ENCODE peak calls at places on chromosomes 7 and 10, in four cellular contexts. F, W, L and Y are unnamed samples.
A peak's percentile ranks its signal among the peaks of the same experiment; 100 is the strongest.

GRCh38 chr7:77222819-77223218 is 23.2 kb upstream of the FGL2 start:
- DNase-seq in F (no peak), W (no peak), L (no peak), Y (no peak)

GRCh38 chr7:132783824-132784223 is 207.6 kb upstream of the PLXNA4 start:
- DNase-seq in F (no peak), W (no peak), L (no peak), Y (no peak)

GRCh38 chr7:116571037-116571436 is 46.2 kb downstream of the CAV1 start:
- DNase-seq in F (no peak), W (no peak), L (no peak), Y (no peak)

GRCh38 chr7:29488977-29489376 is 74.7 kb upstream of the PRR15 start:
- DNase-seq in F (peak; percentile 81), W (no peak), L (no peak), Y (no peak)

GRCh38 chr10:35335718-35336083 is 608 bp upstream of the CCNY start:
- DNase-seq in F (no peak), W (peak; percentile 29), L (no peak), Y (no peak)

GRCh38 chr7:21777916-21778315 is 167.8 kb downstream of the CDCA7L start:
- DNase-seq in F (no peak), W (no peak), L (no peak), Y (no peak)

GRCh38 chr7:48360574-48360973 is 189.3 kb downstream of the ABCA13 start:
- DNase-seq in F (no peak), W (no peak), L (no peak), Y (no peak)

GRCh38 chr10:31926765-31927596 is 1.6 kb downstream of the ARHGAP12 start:
- DNase-seq in F (no peak), W (no peak), L (no peak), Y (no peak)

GRCh38 chr7:155560982-155561686 is 14.8 kb upstream of the CNPY1 start:
- DNase-seq in F (no peak), W (no peak), L (no peak), Y (no peak)

GRCh38 chr10:110717830-110718595 is 73.9 kb downstream of the RBM20 start:
- DNase-seq in F (no peak), W (no peak), L (peak; percentile 19), Y (no peak)

GRCh38 chr10:625335-625699 is 64.2 kb downstream of the DIP2C start:
- DNase-seq in F (no peak), W (no peak), L (no peak), Y (no peak)

GRCh38 chr10:48291190-48291589 is 15.3 kb upstream of the MAPK8 start:
- DNase-seq in F (peak; percentile 6), W (no peak), L (peak; percentile 49), Y (no peak)

GRCh38 chr7:108486291-108486966 is 30.2 kb upstream of the NRCAM start:
- DNase-seq in F (no peak), W (no peak), L (no peak), Y (no peak)

GRCh38 chr7:51079494-51079893 is 237.1 kb downstream of the COBL start:
- DNase-seq in F (no peak), W (no peak), L (no peak), Y (no peak)

GRCh38 chr7:73512018-73512780 is 9.9 kb downstream of the BAZ1B start:
- DNase-seq in F (no peak), W (no peak), L (no peak), Y (no peak)

GRCh38 chr7:94129443-94130140 is 125.4 kb upstream of the BET1 start:
- DNase-seq in F (peak; percentile 19), W (no peak), L (no peak), Y (no peak)

GRCh38 chr10:70674560-70675495 is 2.5 kb downstream of the ADAMTS14 start:
- DNase-seq in F (no peak), W (no peak), L (no peak), Y (no peak)

GRCh38 chr10:95792874-95793285 is 36.9 kb downstream of the ENTPD1 start:
- DNase-seq in F (no peak), W (no peak), L (no peak), Y (no peak)

GRCh38 chr10:79981673-79982485 is 33.0 kb upstream of the SFTPD start:
- DNase-seq in F (peak; percentile 6), W (peak; percentile 66), L (no peak), Y (no peak)

GRCh38 chr7:151351027-151351426 is 9.4 kb downstream of the NUB1 start:
- DNase-seq in F (no peak), W (peak; percentile 75), L (peak; percentile 57), Y (peak; percentile 49)

GRCh38 chr10:16945566-16945965 is 128.3 kb upstream of the RSU1 start:
- DNase-seq in F (no peak), W (no peak), L (no peak), Y (no peak)

GRCh38 chr10:21173964-21174669 is 277.0 kb upstream of the NEBL start:
- DNase-seq in F (no peak), W (peak; percentile 59), L (peak; percentile 59), Y (peak; percentile 55)

GRCh38 chr10:21175797-21176196 is 278.7 kb upstream of the NEBL start:
- DNase-seq in F (no peak), W (no peak), L (no peak), Y (no peak)

GRCh38 chr10:21173433-21173963 is 276.4 kb upstream of the NEBL start:
- DNase-seq in F (no peak), W (no peak), L (no peak), Y (peak; percentile 14)

GRCh38 chr10:21172774-21173432 is 275.8 kb upstream of the NEBL start:
- DNase-seq in F (no peak), W (peak; percentile 20), L (no peak), Y (peak; percentile 22)

GRCh38 chr10:21174670-21175495 is 277.8 kb upstream of the NEBL start:
- DNase-seq in F (no peak), W (no peak), L (peak; percentile 32), Y (no peak)
- TF ChIP-seq SP1 in F (no peak), W (no peak), L (no peak), Y (no peak)

GRCh38 chr10:6579904-6580278 is at the start of gene PRKCQ:
- DNase-seq in F (no peak), W (peak; percentile 47), L (no peak), Y (peak; percentile 50)

GRCh38 chr10:6581750-6582697 is 1.9 kb upstream of the PRKCQ start:
- DNase-seq in F (no peak), W (no peak), L (peak; percentile 47), Y (no peak)

GRCh38 chr10:6579193-6579903 is 728 bp downstream of the PRKCQ start:
- DNase-seq in F (no peak), W (no peak), L (peak; percentile 21), Y (no peak)

GRCh38 chr10:6578221-6579192 is 1.6 kb downstream of the PRKCQ start:
- DNase-seq in F (no peak), W (no peak), L (peak; percentile 17), Y (no peak)

DNA sequence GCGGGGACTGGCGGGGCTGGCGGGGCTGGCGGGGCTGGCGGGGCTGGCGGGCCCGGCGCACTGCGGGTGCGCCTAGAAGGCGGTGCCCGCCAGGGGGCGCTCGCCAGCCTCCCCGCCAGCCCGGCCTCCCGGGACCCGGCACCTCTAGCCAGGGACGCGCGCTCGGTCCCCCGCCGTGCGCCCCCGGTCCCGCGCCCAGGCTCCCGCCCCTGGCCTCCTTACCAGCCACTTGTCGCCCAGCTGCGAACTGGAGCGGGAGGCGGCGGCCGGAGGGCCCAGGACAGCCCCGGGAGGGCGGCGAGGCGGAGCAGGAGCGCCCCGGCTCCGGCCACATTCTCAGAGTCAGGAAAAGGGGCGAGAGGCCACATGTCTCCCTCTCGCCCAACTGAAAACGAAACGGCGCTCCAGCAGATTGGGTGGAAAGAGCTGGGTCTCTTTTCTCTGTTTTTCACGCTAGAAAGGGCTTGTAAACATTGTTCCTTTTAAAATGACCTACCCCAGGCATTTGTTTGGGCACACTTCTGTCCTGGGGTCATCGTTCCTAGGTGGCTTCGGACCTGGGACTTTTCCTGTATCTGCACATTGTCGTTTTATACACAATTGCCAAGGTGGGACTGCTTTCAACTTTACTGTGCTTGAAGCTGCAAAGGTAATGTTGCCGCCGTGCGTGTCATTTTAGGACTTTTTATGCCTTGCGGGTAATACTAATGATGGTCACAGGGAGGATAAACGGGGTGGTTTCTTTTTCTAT is 378 bp upstream of the PRKCQ start:
- DNase-seq in F (peak; percentile 53), W (peak; percentile 81), L (peak; percentile 84), Y (peak; percentile 86)
- TF ChIP-seq ELF4 in F (no peak), W (no peak), L (no peak), Y (no peak)

GRCh38 chr10:4607681-4608080 is 218.3 kb upstream of the AKR1E2 start:
- DNase-seq in F (no peak), W (no peak), L (no peak), Y (no peak)
- TF ChIP-seq SP1 in F (no peak), W (no peak), L (no peak), Y (no peak)

DNA sequence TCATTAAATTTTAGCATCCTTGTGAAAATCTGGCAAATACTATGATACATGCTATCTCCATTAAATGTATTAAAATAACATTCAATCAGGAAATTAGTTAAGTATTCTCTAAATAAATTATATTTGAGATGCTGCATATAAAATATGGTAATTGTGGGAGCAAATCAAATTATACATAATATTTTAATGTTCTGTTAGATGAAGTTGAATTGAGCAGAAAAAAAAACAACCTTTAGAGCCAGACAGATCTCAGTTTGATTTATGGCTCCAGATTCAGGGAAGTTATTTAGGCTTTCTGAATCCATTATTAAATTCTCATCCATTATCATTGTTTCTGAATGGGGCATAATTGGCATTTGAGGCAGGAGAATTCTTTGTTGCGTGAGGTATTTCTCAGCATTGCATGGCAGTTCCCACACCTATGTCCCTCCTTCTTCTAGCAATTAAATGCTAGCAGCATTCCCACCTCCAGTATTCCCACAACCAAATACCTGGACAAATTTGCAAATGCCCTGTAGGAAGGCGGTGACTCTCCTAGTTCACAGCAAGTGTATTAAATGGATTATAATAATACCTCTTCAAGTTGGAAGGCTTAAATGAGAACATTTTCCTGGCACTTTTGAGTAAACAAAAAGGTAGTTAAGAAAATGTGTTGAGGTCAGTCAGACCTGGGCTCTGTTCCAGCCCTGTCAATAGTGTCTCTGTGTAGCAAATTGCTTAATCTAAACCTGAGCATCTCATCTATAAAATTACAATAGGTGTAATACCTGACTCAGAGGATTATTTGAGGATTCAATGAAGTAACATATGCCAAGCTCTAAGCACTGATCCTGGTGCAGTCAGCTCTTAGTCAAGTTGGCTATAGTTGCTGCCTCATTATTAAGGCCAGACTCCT is 108.9 kb downstream of the RNLS start:
- DNase-seq in F (no peak), W (no peak), L (no peak), Y (no peak)
- TF ChIP-seq ELF4 in F (no peak), W (no peak), L (no peak), Y (no peak)

GRCh38 chr7:36972140-36972518 is 247.8 kb upstream of the AOAH start:
- DNase-seq in F (peak; percentile 97), W (no peak), L (no peak), Y (no peak)
- TF ChIP-seq SP1 in F (no peak), W (no peak), L (no peak), Y (no peak)

GRCh38 chr7:40538281-40538680 is 403.5 kb downstream of the SUGCT start:
- DNase-seq in F (no peak), W (no peak), L (no peak), Y (no peak)
- TF ChIP-seq ELF4 in F (no peak), W (no peak), L (no peak), Y (no peak)